ENCODE peak calls at places on chromosomes 5 and 9, in ten cellular contexts. Y is activated CD8-positive, alpha-beta T cell treated with anti-CD3 and anti-CD28 coated beads, Interleukin-2, amount 10 ng/mL, durations not matched to agents 7 days and 5 days; F is caudate nucleus; G is PC-9; S is upper lobe of right lung; P is NCI-H1092 treated with DMSO at 0.1 percent for 48 hours; D is GM04503; I is fibroblast of the aortic adventitia; A is aorta; O is prostate gland. M is an unnamed sample.

GRCh38 chr9:129525781-129526180 is 95.1 kb downstream of the C9orf50 start:
- DNase-seq in Y (no peak), F (no peak), G (no peak), S (no peak), P (no peak), D (no peak), I (no peak), A (no peak), O (no peak), M (no peak)

GRCh38 chr5:170467000-170467707 is 36.7 kb upstream of the KCNIP1 start:
- DNase-seq in Y (no peak), F (no peak), G (no peak), S (no peak), P (no peak), D (peak), I (peak), A (no peak), O (no peak), M (no peak)

GRCh38 chr5:110088676-110089436 is 399.1 kb downstream of the MAN2A1 start:
- DNase-seq in Y (no peak), F (no peak), G (no peak), S (no peak), P (no peak), D (no peak), I (no peak), A (no peak), O (peak), M (no peak)

GRCh38 chr5:39702928-39703327 is 278.1 kb upstream of the DAB2 start:
- DNase-seq in Y (no peak), F (no peak), G (no peak), S (no peak), P (no peak), D (no peak), I (peak), A (no peak), O (no peak), M (no peak)

GRCh38 chr9:89924611-89925010 is 319.8 kb downstream of the GADD45G start:
- DNase-seq in Y (no peak), F (no peak), G (no peak), S (no peak), P (no peak), D (no peak), I (no peak), A (no peak), O (no peak), M (no peak)

GRCh38 chr5:18772475-18772874 is 1138.2 kb downstream of the TAF11L14 start:
- DNase-seq in Y (no peak), F (peak), G (peak), S (no peak), P (no peak), D (no peak), I (no peak), A (no peak), O (no peak), M (no peak)

GRCh38 chr9:78021692-78022091 is 9.9 kb downstream of the GNAQ start:
- DNase-seq in Y (no peak), F (no peak), G (no peak), S (peak), P (no peak), D (no peak), I (peak), A (no peak), O (peak), M (no peak)

GRCh38 chr5:113382736-113383135 is 52.1 kb downstream of the TSSK1B start:
- DNase-seq in Y (no peak), F (no peak), G (no peak), S (no peak), P (no peak), D (no peak), I (no peak), A (no peak), O (no peak), M (no peak)

GRCh38 chr9:32399110-32399815 is 14.8 kb downstream of the ACO1 start:
- DNase-seq in Y (no peak), F (no peak), G (no peak), S (no peak), P (no peak), D (no peak), I (no peak), A (no peak), O (no peak), M (no peak)

GRCh38 chr5:137621861-137622823 is 113.7 kb downstream of the KLHL3 start:
- DNase-seq in Y (no peak), F (peak), G (peak), S (no peak), P (no peak), D (peak), I (peak), A (peak), O (no peak), M (no peak)

GRCh38 chr5:54889826-54890225 is 95.6 kb downstream of the ESM1 start:
- DNase-seq in Y (no peak), F (no peak), G (peak), S (no peak), P (no peak), D (peak), I (peak), A (no peak), O (no peak), M (no peak)

GRCh38 chr5:98053170-98053569 is 720.3 kb upstream of the RGMB start:
- DNase-seq in Y (no peak), F (no peak), G (no peak), S (no peak), P (no peak), D (no peak), I (no peak), A (no peak), O (no peak), M (no peak)

GRCh38 chr5:80255425-80255751 is 460 bp downstream of the SERINC5 start:
- DNase-seq in Y (peak), F (peak), G (peak), S (peak), P (peak), D (no peak), I (peak), A (peak), O (peak), M (no peak)

GRCh38 chr5:43017438-43017820 is 22.7 kb downstream of the ANXA2R start:
- DNase-seq in Y (peak), F (no peak), G (no peak), S (no peak), P (peak), D (no peak), I (no peak), A (peak), O (no peak), M (peak)

GRCh38 chr5:176670449-176670848 is 23.2 kb downstream of the TSPAN17 start:
- DNase-seq in Y (no peak), F (no peak), G (no peak), S (no peak), P (no peak), D (no peak), I (no peak), A (peak), O (no peak), M (no peak)

M was measured in HepG2.